ENCODE peak calls at places on chromosomes 1 and 21, in five cellular contexts. A, O, M, X and R are unnamed samples.

GRCh38 chr1:96387785-96388184 is 333.8 kb upstream of the PTBP2 start:
- DNase-seq in O (no peak), X (no peak), M (no peak), A (no peak), R (peak)

GRCh38 chr1:99850458-99850974 is 355 bp downstream of the AGL start:
- DNase-seq in M (no peak), A (no peak), X (no peak), O (no peak), R (no peak)

GRCh38 chr1:85313888-85314696 is 37.7 kb upstream of the BCL10 start:
- DNase-seq in M (peak), O (no peak), A (no peak), X (no peak), R (peak)

GRCh38 chr21:44872568-44873355 is 728 bp downstream of the PTTG1IP start:
- DNase-seq in M (peak), X (no peak), A (no peak), O (no peak), R (peak)

GRCh38 chr1:23959461-23960290 is at the start of gene PNRC2:
- DNase-seq in O (peak), X (peak), M (peak), A (peak), R (peak)

GRCh38 chr21:35072960-35073359 is 23.9 kb upstream of the RUNX1 start:
- DNase-seq in A (no peak), M (no peak), X (peak), O (no peak), R (peak)

GRCh38 chr1:161835963-161836362 is 69.8 kb downstream of the ATF6 start:
- DNase-seq in A (no peak), M (peak), X (no peak), O (no peak), R (no peak)

GRCh38 chr1:67316180-67316902 is 8.7 kb downstream of the IL12RB2 start:
- DNase-seq in X (no peak), M (no peak), A (no peak), O (no peak), R (no peak)

GRCh38 chr1:48040122-48040521 is 42.9 kb upstream of the TRABD2B start:
- DNase-seq in X (no peak), M (no peak), A (no peak), O (no peak), R (no peak)